ENCODE peak calls at places on chromosomes 11 and 22, in four cellular contexts. V, N, O and C are unnamed samples.

GRCh38 chr11:64035581-64035980 is at the start of gene FLRT1:
- DNase-seq in V (no peak), N (no peak), O (peak), C (no peak)

GRCh38 chr22:45726081-45726480 is 54.4 kb downstream of the ATXN10 start:
- DNase-seq in V (no peak), N (no peak), O (no peak), C (no peak)

GRCh38 chr11:60761436-60762190 is 4.9 kb downstream of the MS4A15 start:
- DNase-seq in V (no peak), N (no peak), O (no peak), C (no peak)

GRCh38 chr11:95016133-95016532 is 8.9 kb upstream of the KDM4E start:
- DNase-seq in V (no peak), N (no peak), O (no peak), C (no peak)

GRCh38 chr11:41074318-41074717 is 385.1 kb downstream of the LRRC4C start:
- DNase-seq in V (no peak), N (no peak), O (no peak), C (no peak)

GRCh38 chr22:49738566-49738965 is 89.1 kb downstream of the BRD1 start:
- DNase-seq in V (no peak), N (no peak), O (no peak), C (no peak)

GRCh38 chr11:9060700-9061111 is 30.7 kb downstream of the SCUBE2 start:
- DNase-seq in V (no peak), N (no peak), O (no peak), C (no peak)

GRCh38 chr11:5548440-5548839 is at the start of gene OR52H1:
- DNase-seq in V (no peak), N (no peak), O (no peak), C (no peak)

GRCh38 chr22:28817919-28818859 is 17.8 kb upstream of the XBP1 start:
- DNase-seq in V (no peak), N (no peak), O (peak), C (no peak)